ENCODE peak calls at places on chromosome 3, in eight cellular contexts. One of them, this sample, is unnamed.

GRCh38 chr3:18425641-18426403 is 683 bp upstream of the SATB1 start:
- DNase-seq in tibial nerve: no peak
- DNase-seq in stomach: peak; percentile 52
- DNase-seq in Peyer's patch: peak; percentile 80
- DNase-seq in IMR-90: no peak
- DNase-seq in breast epithelium: no peak
- DNase-seq in ovary: no peak
- DNase-seq in heart left ventricle: peak; percentile 53
- DNase-seq in this sample: no peak

GRCh38 chr3:180548050-180548449 is 53.9 kb upstream of the TTC14 start:
- DNase-seq in ovary: no peak
- DNase-seq in Peyer's patch: no peak
- DNase-seq in tibial nerve: no peak
- DNase-seq in breast epithelium: no peak
- DNase-seq in stomach: no peak
- DNase-seq in IMR-90: no peak
- DNase-seq in heart left ventricle: no peak
- DNase-seq in this sample: no peak

GRCh38 chr3:70000563-70001081 is 1.1 kb downstream of the SAMMSON start:
- DNase-seq in stomach: no peak
- DNase-seq in breast epithelium: no peak
- DNase-seq in IMR-90: peak; percentile 20
- DNase-seq in tibial nerve: no peak
- DNase-seq in heart left ventricle: no peak
- DNase-seq in ovary: no peak
- DNase-seq in Peyer's patch: no peak
- DNase-seq in this sample: no peak

GRCh38 chr3:42025388-42026138 is 63.7 kb upstream of the ULK4 start:
- DNase-seq in Peyer's patch: peak; percentile 81
- DNase-seq in heart left ventricle: peak; percentile 96
- DNase-seq in IMR-90: peak; percentile 99
- DNase-seq in breast epithelium: peak; percentile 92
- DNase-seq in stomach: peak; percentile 79
- DNase-seq in tibial nerve: peak; percentile 84
- DNase-seq in ovary: peak; percentile 85
- DNase-seq in this sample: peak; percentile 67

GRCh38 chr3:196219194-196219969 is 3.0 kb downstream of the SLC51A start:
- DNase-seq in breast epithelium: peak; percentile 76
- DNase-seq in stomach: no peak
- DNase-seq in tibial nerve: peak; percentile 48
- DNase-seq in ovary: peak; percentile 80
- DNase-seq in Peyer's patch: no peak
- DNase-seq in heart left ventricle: peak; percentile 71
- DNase-seq in IMR-90: peak; percentile 88
- DNase-seq in this sample: peak; percentile 94

GRCh38 chr3:10263549-10264363 is 15.5 kb downstream of the TATDN2 start:
- DNase-seq in ovary: peak; percentile 63
- DNase-seq in tibial nerve: no peak
- DNase-seq in Peyer's patch: no peak
- DNase-seq in IMR-90: peak; percentile 42
- DNase-seq in heart left ventricle: no peak
- DNase-seq in breast epithelium: no peak
- DNase-seq in stomach: no peak
- DNase-seq in this sample: peak; percentile 41

GRCh38 chr3:58178528-58179234 is 32.1 kb downstream of the DNASE1L3 start:
- DNase-seq in stomach: no peak
- DNase-seq in ovary: no peak
- DNase-seq in Peyer's patch: no peak
- DNase-seq in IMR-90: no peak
- DNase-seq in breast epithelium: no peak
- DNase-seq in heart left ventricle: no peak
- DNase-seq in tibial nerve: no peak
- DNase-seq in this sample: no peak

GRCh38 chr3:44624696-44625528 is at the start of gene ZNF197:
- DNase-seq in IMR-90: peak; percentile 90
- DNase-seq in stomach: peak; percentile 82
- DNase-seq in tibial nerve: peak; percentile 59
- DNase-seq in breast epithelium: peak; percentile 72
- DNase-seq in ovary: peak; percentile 81
- DNase-seq in Peyer's patch: peak; percentile 87
- DNase-seq in heart left ventricle: peak; percentile 93
- DNase-seq in this sample: peak; percentile 80

GRCh38 chr3:186644683-186645082 is 4.5 kb downstream of the FETUB start:
- DNase-seq in IMR-90: no peak
- DNase-seq in tibial nerve: no peak
- DNase-seq in heart left ventricle: no peak
- DNase-seq in breast epithelium: peak; percentile 91
- DNase-seq in stomach: no peak
- DNase-seq in ovary: no peak
- DNase-seq in Peyer's patch: no peak
- DNase-seq in this sample: no peak

GRCh38 chr3:194223951-194224350 is 88.0 kb downstream of the HES1 start:
- DNase-seq in ovary: no peak
- DNase-seq in Peyer's patch: no peak
- DNase-seq in tibial nerve: no peak
- DNase-seq in stomach: no peak
- DNase-seq in heart left ventricle: no peak
- DNase-seq in breast epithelium: no peak
- DNase-seq in IMR-90: no peak
- DNase-seq in this sample: no peak

GRCh38 chr3:89847955-89848354 is 740.5 kb downstream of the EPHA3 start:
- DNase-seq in IMR-90: no peak
- DNase-seq in Peyer's patch: no peak
- DNase-seq in ovary: no peak
- DNase-seq in tibial nerve: no peak
- DNase-seq in heart left ventricle: no peak
- DNase-seq in breast epithelium: no peak
- DNase-seq in stomach: no peak
- DNase-seq in this sample: no peak

GRCh38 chr3:108342829-108343478 is 46.6 kb downstream of the HHLA2 start:
- DNase-seq in IMR-90: peak; percentile 69
- DNase-seq in stomach: no peak
- DNase-seq in heart left ventricle: no peak
- DNase-seq in tibial nerve: no peak
- DNase-seq in ovary: no peak
- DNase-seq in breast epithelium: no peak
- DNase-seq in Peyer's patch: no peak
- DNase-seq in this sample: no peak

GRCh38 chr3:153192327-153192726 is 30.3 kb downstream of the RAP2B start:
- DNase-seq in tibial nerve: no peak
- DNase-seq in stomach: no peak
- DNase-seq in IMR-90: no peak
- DNase-seq in Peyer's patch: no peak
- DNase-seq in breast epithelium: no peak
- DNase-seq in ovary: no peak
- DNase-seq in heart left ventricle: no peak
- DNase-seq in this sample: no peak

GRCh38 chr3:129248286-129248979 is 973 bp upstream of the COPG1 start:
- DNase-seq in stomach: no peak
- DNase-seq in Peyer's patch: no peak
- DNase-seq in breast epithelium: no peak
- DNase-seq in ovary: peak; percentile 31
- DNase-seq in heart left ventricle: no peak
- DNase-seq in tibial nerve: no peak
- DNase-seq in IMR-90: no peak
- DNase-seq in this sample: no peak

DNA sequence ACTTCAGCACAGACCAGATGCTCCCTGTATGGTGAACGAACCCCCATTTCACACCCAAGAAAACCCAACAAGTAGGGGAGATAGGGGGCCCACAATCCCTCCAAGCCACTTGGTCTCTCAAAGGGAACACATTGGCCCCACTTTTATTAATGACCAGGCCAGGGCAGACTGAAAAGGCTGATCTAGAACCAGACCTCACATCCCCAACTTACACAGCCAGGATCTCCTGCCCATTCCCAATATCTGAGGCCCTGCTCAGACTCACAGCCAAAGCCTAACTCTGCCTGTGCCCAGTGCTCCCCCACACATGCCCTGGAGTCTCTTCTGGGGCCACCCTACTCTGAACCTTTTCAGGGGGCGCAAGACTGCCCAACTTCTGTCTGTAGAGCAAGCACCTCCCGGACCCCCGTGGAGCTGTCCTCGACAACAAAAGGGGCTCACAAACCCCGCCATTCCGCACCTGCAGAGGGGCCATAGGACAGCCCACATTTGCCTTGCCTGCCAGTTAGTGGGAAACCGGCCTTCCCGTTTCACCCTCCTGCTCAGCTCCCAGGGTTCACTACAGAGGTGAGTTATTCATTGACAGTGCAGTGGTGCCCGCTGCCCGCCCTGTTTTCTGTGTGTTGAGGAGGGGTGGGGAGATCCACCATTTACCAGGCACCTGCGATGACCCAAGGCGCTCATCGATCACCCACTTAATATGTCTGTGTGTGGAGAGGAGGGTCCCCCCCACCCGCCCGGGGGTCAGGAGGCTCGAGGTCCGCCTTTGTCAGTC is 1.6 kb downstream of the PLXNB1 start:
- DNase-seq in breast epithelium: no peak
- DNase-seq in stomach: peak; percentile 64
- DNase-seq in heart left ventricle: no peak
- DNase-seq in tibial nerve: no peak
- DNase-seq in Peyer's patch: peak; percentile 80
- DNase-seq in IMR-90: no peak
- DNase-seq in ovary: no peak
- DNase-seq in this sample: no peak
- TF ChIP-seq POLR2A in breast epithelium: no peak
- TF ChIP-seq POLR2A in stomach: no peak
- TF ChIP-seq POLR2A in heart left ventricle: no peak
- TF ChIP-seq POLR2A in tibial nerve: no peak
- TF ChIP-seq POLR2A in Peyer's patch: peak; percentile 64
- TF ChIP-seq POLR2A in IMR-90: no peak
- TF ChIP-seq POLR2A in ovary: no peak
- TF ChIP-seq POLR2A in this sample: no peak

GRCh38 chr3:160440687-160441086 is 8.9 kb downstream of the TRIM59 start:
- DNase-seq in heart left ventricle: no peak
- DNase-seq in Peyer's patch: no peak
- DNase-seq in breast epithelium: no peak
- DNase-seq in tibial nerve: no peak
- DNase-seq in IMR-90: no peak
- DNase-seq in stomach: no peak
- DNase-seq in ovary: no peak
- DNase-seq in this sample: no peak

GRCh38 chr3:160434071-160434470 is 15.5 kb downstream of the TRIM59 start:
- DNase-seq in IMR-90: peak; percentile 60
- DNase-seq in ovary: no peak
- DNase-seq in tibial nerve: no peak
- DNase-seq in heart left ventricle: no peak
- DNase-seq in Peyer's patch: no peak
- DNase-seq in stomach: no peak
- DNase-seq in breast epithelium: no peak
- DNase-seq in this sample: no peak

GRCh38 chr3:160437083-160437455 is 12.5 kb downstream of the TRIM59 start:
- DNase-seq in IMR-90: no peak
- DNase-seq in stomach: no peak
- DNase-seq in tibial nerve: no peak
- DNase-seq in breast epithelium: no peak
- DNase-seq in Peyer's patch: no peak
- DNase-seq in heart left ventricle: no peak
- DNase-seq in ovary: no peak
- DNase-seq in this sample: no peak

GRCh38 chr3:160435747-160436146 is 13.8 kb downstream of the TRIM59 start:
- DNase-seq in breast epithelium: no peak
- DNase-seq in tibial nerve: no peak
- DNase-seq in stomach: no peak
- DNase-seq in IMR-90: no peak
- DNase-seq in heart left ventricle: no peak
- DNase-seq in ovary: no peak
- DNase-seq in Peyer's patch: no peak
- DNase-seq in this sample: no peak

DNA sequence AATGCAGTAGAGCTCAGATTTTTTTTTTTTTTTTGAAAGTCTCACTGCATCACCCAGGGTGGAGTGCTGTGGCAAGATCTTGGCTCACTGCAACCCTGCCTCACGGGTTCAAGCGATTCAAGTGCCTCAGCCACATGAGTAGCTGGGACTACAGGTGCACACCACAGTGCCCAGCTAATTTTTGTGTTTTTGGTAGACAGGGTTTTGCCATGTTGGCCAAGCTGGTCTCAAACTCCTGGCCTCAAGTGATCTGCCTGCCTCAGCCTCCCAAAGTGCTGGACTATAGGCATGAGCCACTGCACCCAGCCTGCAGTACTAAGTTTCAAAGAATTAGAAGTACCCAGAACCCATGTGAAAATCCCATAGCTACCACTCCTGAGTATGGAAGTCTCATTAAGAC is 14.5 kb downstream of the TRIM59 start:
- DNase-seq in Peyer's patch: no peak
- DNase-seq in breast epithelium: no peak
- DNase-seq in IMR-90: no peak
- DNase-seq in tibial nerve: no peak
- DNase-seq in ovary: no peak
- DNase-seq in heart left ventricle: no peak
- DNase-seq in stomach: no peak
- DNase-seq in this sample: no peak
- TF ChIP-seq POLR2A in Peyer's patch: no peak
- TF ChIP-seq POLR2A in breast epithelium: no peak
- TF ChIP-seq POLR2A in IMR-90: no peak
- TF ChIP-seq POLR2A in tibial nerve: no peak
- TF ChIP-seq POLR2A in ovary: no peak
- TF ChIP-seq POLR2A in heart left ventricle: no peak
- TF ChIP-seq POLR2A in stomach: no peak
- TF ChIP-seq POLR2A in this sample: no peak

DNA sequence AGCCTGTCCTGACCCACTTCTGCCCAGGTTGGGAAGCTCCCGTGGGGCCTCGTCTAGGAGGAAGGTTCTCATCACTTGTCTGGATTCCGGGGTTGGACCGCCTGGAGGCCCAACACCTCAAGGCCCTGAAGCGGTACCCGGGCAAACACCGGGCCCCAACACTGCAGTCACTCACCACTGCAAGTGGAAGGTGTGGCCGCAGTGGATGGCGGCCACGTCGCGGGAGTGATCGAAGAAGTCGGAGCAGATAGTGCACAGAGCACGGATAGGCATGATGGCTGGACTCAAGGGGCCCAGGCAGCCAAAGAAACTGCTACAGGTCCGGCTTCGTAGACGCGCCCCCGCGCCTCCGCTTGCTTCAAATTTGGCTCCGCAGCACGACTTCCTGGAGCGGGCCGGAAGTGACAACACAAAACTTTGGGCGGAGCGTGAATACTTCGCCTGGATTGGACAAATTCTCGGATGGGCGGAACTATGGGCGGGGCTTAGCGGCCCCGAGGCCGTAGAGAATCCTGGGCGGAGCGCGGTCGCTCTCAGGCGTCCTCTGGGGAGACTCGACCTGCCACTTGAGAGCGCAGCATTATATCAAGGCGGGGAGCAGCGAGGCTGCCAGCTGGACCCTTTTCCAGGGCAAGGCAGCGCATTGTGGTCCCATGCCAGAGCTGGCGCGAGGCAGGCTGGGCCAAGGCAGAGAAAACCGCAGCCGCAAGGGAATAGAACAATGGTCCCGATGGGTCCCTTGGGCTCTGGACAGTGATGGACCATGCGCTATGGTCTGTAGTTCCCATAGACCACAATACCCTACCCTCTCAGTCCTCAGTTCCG is at the start of gene TRAIP:
- DNase-seq in tibial nerve: peak; percentile 87
- DNase-seq in ovary: peak; percentile 95
- DNase-seq in stomach: peak; percentile 95
- DNase-seq in Peyer's patch: peak; percentile 96
- DNase-seq in breast epithelium: peak; percentile 89
- DNase-seq in IMR-90: peak; percentile 88
- DNase-seq in heart left ventricle: peak; percentile 96
- DNase-seq in this sample: peak; percentile 97
- TF ChIP-seq POLR2A in tibial nerve: peak; percentile 16
- TF ChIP-seq POLR2A in ovary: peak; percentile 28
- TF ChIP-seq POLR2A in stomach: no peak
- TF ChIP-seq POLR2A in Peyer's patch: peak; percentile 54
- TF ChIP-seq POLR2A in breast epithelium: peak; percentile 24
- TF ChIP-seq POLR2A in IMR-90: no peak
- TF ChIP-seq POLR2A in heart left ventricle: no peak
- TF ChIP-seq POLR2A in this sample: peak; percentile 56

GRCh38 chr3:184565421-184566211 is 4.0 kb downstream of the EPHB3 start:
- DNase-seq in IMR-90: peak; percentile 90
- DNase-seq in Peyer's patch: peak; percentile 73
- DNase-seq in stomach: peak; percentile 88
- DNase-seq in tibial nerve: no peak
- DNase-seq in ovary: peak; percentile 72
- DNase-seq in breast epithelium: peak; percentile 93
- DNase-seq in heart left ventricle: no peak
- DNase-seq in this sample: peak; percentile 100
- TF ChIP-seq POLR2A in IMR-90: peak; percentile 44
- TF ChIP-seq POLR2A in Peyer's patch: no peak
- TF ChIP-seq POLR2A in stomach: no peak
- TF ChIP-seq POLR2A in tibial nerve: no peak
- TF ChIP-seq POLR2A in ovary: no peak
- TF ChIP-seq POLR2A in breast epithelium: no peak
- TF ChIP-seq POLR2A in heart left ventricle: no peak
- TF ChIP-seq POLR2A in this sample: no peak